ENCODE peak calls at places on chromosomes 16 and 17, in ten cellular contexts. E, A, D, L, W, P, B, Q, R and S are unnamed samples.

GRCh38 chr17:27259356-27259755 is 34.6 kb upstream of the WSB1 start:
- DNase-seq in A (no peak), E (no peak), D (no peak), L (no peak), Q (no peak), B (no peak), R (no peak), W (no peak), P (no peak), S (no peak)

GRCh38 chr17:36645358-36645757 is 44.0 kb downstream of the MRM1 start:
- DNase-seq in E (no peak), Q (no peak), P (no peak), R (no peak), W (no peak), D (no peak), A (no peak), L (no peak), B (no peak), S (no peak)

GRCh38 chr16:85068746-85069145 is 41.2 kb downstream of the KIAA0513 start:
- DNase-seq in B (no peak), L (no peak), W (no peak), D (no peak), P (no peak), R (no peak), E (no peak), A (no peak), Q (no peak), S (no peak)

GRCh38 chr16:1678500-1679098 is 520 bp downstream of the JPT2 start:
- DNase-seq in L (peak; percentile 52), W (peak; percentile 57), E (peak; percentile 61), A (no peak), R (no peak), B (no peak), D (peak; percentile 24), Q (no peak), P (peak; percentile 43), S (peak; percentile 43)

GRCh38 chr17:29291163-29291752 is 2.7 kb downstream of the NUFIP2 start:
- DNase-seq in D (peak; percentile 48), Q (peak; percentile 41), L (peak; percentile 84), E (no peak), B (peak; percentile 60), R (peak; percentile 53), A (no peak), W (peak; percentile 75), P (peak; percentile 83), S (no peak)

GRCh38 chr16:49373504-49373903 is at the start of gene C16orf78:
- DNase-seq in D (no peak), E (no peak), L (no peak), P (no peak), A (no peak), W (no peak), R (no peak), Q (no peak), B (no peak), S (no peak)

GRCh38 chr16:6132121-6132520 is 1034.5 kb upstream of the EEF2KMT start:
- DNase-seq in E (no peak), D (no peak), R (no peak), P (no peak), L (no peak), Q (no peak), B (no peak), W (no peak), A (no peak), S (no peak)

GRCh38 chr17:79026345-79027273 is 2.6 kb downstream of the C1QTNF1 start:
- DNase-seq in L (peak; percentile 91), R (no peak), Q (no peak), A (no peak), D (no peak), E (no peak), P (peak; percentile 66), W (no peak), B (no peak), S (no peak)

GRCh38 chr17:8670486-8670885 is 40.0 kb upstream of the MYH10 start:
- DNase-seq in A (no peak), Q (no peak), L (no peak), E (no peak), W (no peak), B (no peak), D (no peak), R (no peak), P (no peak), S (no peak)

GRCh38 chr17:72121164-72122001 is 563 bp downstream of the SOX9 start:
- DNase-seq in E (no peak), D (no peak), B (peak; percentile 49), W (peak; percentile 26), R (peak; percentile 76), L (peak; percentile 73), Q (no peak), P (peak; percentile 70), A (no peak), S (no peak)

GRCh38 chr16:22270525-22270924 is 26.7 kb upstream of the POLR3E start:
- DNase-seq in E (no peak), R (no peak), P (no peak), A (no peak), L (no peak), W (no peak), B (no peak), D (no peak), Q (no peak), S (no peak)

GRCh38 chr16:85082553-85083050 is 29.7 kb downstream of the CIBAR2 start:
- DNase-seq in R (no peak), Q (no peak), L (no peak), E (no peak), A (no peak), P (no peak), W (peak; percentile 85), B (peak; percentile 65), D (no peak), S (no peak)

GRCh38 chr16:82741073-82741615 is 114.4 kb downstream of the CDH13 start:
- DNase-seq in D (no peak), E (no peak), B (no peak), A (no peak), W (no peak), P (peak; percentile 29), L (peak; percentile 67), Q (no peak), R (no peak), S (no peak)

GRCh38 chr17:82212331-82213250 is at the start of gene CCDC57:
- DNase-seq in L (peak; percentile 89), E (peak; percentile 75), P (peak; percentile 79), B (peak; percentile 97), W (peak; percentile 89), D (peak; percentile 77), Q (no peak), R (peak; percentile 92), A (no peak), S (peak; percentile 35)

GRCh38 chr16:10613771-10614485 is 33.5 kb upstream of the EMP2 start:
- DNase-seq in W (no peak), Q (no peak), A (no peak), E (no peak), R (no peak), D (no peak), P (no peak), L (no peak), B (no peak), S (no peak)

GRCh38 chr16:11916524-11917285 is 949 bp upstream of the GSPT1 start:
- DNase-seq in D (no peak), B (no peak), E (no peak), L (peak; percentile 65), W (no peak), A (no peak), P (no peak), R (peak; percentile 77), Q (peak; percentile 66), S (no peak)

GRCh38 chr16:24717411-24717810 is 12.0 kb upstream of the TNRC6A start:
- DNase-seq in L (no peak), D (no peak), B (no peak), Q (no peak), A (no peak), E (no peak), P (peak; percentile 66), R (no peak), W (no peak), S (no peak)

GRCh38 chr16:23999663-24000062 is 163.9 kb downstream of the PRKCB start:
- DNase-seq in B (peak; percentile 30), L (no peak), Q (no peak), A (no peak), R (no peak), W (no peak), D (no peak), E (peak; percentile 43), P (no peak), S (no peak)

GRCh38 chr16:66247516-66248089 is 118.9 kb upstream of the CDH5 start:
- DNase-seq in B (no peak), P (peak; percentile 58), L (no peak), D (no peak), Q (no peak), E (no peak), R (no peak), A (no peak), W (no peak), S (no peak)

GRCh38 chr17:31320791-31321190 is 631 bp downstream of the EVI2A start:
- DNase-seq in E (no peak), L (peak; percentile 52), R (no peak), W (peak; percentile 44), Q (no peak), B (no peak), D (no peak), P (peak; percentile 50), A (no peak), S (no peak)

GRCh38 chr16:22670551-22670970 is 143.4 kb upstream of the HS3ST2 start:
- DNase-seq in P (peak; percentile 11), A (no peak), D (peak; percentile 59), B (peak; percentile 59), R (peak; percentile 61), L (peak; percentile 15), W (peak; percentile 48), E (no peak), Q (no peak), S (no peak)

GRCh38 chr17:81387235-81388060 is 7.8 kb upstream of the BAHCC1 start:
- DNase-seq in D (no peak), Q (no peak), P (peak; percentile 38), E (peak; percentile 66), B (peak; percentile 86), A (no peak), L (peak; percentile 64), R (peak; percentile 82), W (peak; percentile 35), S (no peak)

GRCh38 chr17:66906321-66907278 is 57.9 kb upstream of the CACNG4 start:
- DNase-seq in A (no peak), E (peak; percentile 68), Q (peak; percentile 23), B (peak; percentile 79), L (peak; percentile 87), P (peak; percentile 89), R (peak; percentile 59), W (peak; percentile 86), D (peak; percentile 48), S (peak; percentile 27)

GRCh38 chr17:46770439-46770817 is 48.1 kb downstream of the WNT3 start:
- DNase-seq in Q (no peak), P (no peak), R (no peak), L (no peak), A (no peak), B (no peak), W (no peak), D (no peak), E (no peak), S (no peak)

GRCh38 chr16:58012481-58012880 is 11.3 kb downstream of the USB1 start:
- DNase-seq in B (no peak), P (no peak), L (no peak), D (no peak), W (no peak), E (no peak), A (no peak), Q (no peak), R (no peak), S (no peak)

GRCh38 chr16:89241187-89242003 is 23.9 kb downstream of the ZNF778 start:
- DNase-seq in R (peak; percentile 82), L (peak; percentile 78), D (peak; percentile 79), P (peak; percentile 82), E (peak; percentile 69), Q (peak; percentile 44), A (peak; percentile 23), B (peak; percentile 86), W (peak; percentile 70), S (peak; percentile 72)